ENCODE peak calls at places on chromosome 5, in eight cellular contexts. W is uterus; Q is CD4-positive, CD25-positive, alpha-beta regulatory T cell; E is suprapubic skin; L is heart right ventricle; Z is heart left ventricle; G is SJCRH30; R is CD8-positive, alpha-beta memory T cell. U is an unnamed sample. For H3K36me3 and H3K4me1, the result is how much of the 10 kb centered on the place peaks cover.

GRCh38 chr5:164501344-164501743 is 995.9 kb downstream of the MAT2B start:
- DNase-seq in E (no peak), W (no peak), G (no peak), Z (no peak), Q (no peak), L (no peak), R (no peak), U (no peak)

GRCh38 chr5:178241259-178241658 is 8.7 kb upstream of the PHYKPL start:
- DNase-seq in G (no peak), R (peak), E (no peak), Z (no peak), L (peak), Q (no peak), W (no peak), U (no peak)

GRCh38 chr5:67770431-67771025 is 445.0 kb upstream of the PIK3R1 start:
- DNase-seq in E (no peak), Z (no peak), R (no peak), L (no peak), Q (no peak), G (no peak), W (no peak), U (no peak)

GRCh38 chr5:8845316-8845715 is 700.6 kb downstream of the SEMA5A start:
- DNase-seq in L (no peak), E (no peak), R (no peak), W (no peak), G (no peak), Q (no peak), Z (no peak), U (no peak)

GRCh38 chr5:83802686-83803085 is 82.0 kb upstream of the HAPLN1 start:
- DNase-seq in E (no peak), W (no peak), L (no peak), R (no peak), G (no peak), Z (no peak), Q (no peak), U (no peak)

GRCh38 chr5:6632324-6632930 is 417 bp downstream of the NSUN2 start:
- DNase-seq in G (peak), Z (peak), W (no peak), R (no peak), L (peak), E (no peak), Q (no peak), U (no peak)

GRCh38 chr5:91556-92263 is at the start of gene PLEKHG4B:
- DNase-seq in W (no peak), G (no peak), R (no peak), L (no peak), Z (no peak), Q (no peak), E (peak), U (peak)

GRCh38 chr5:1066676-1067075 is 45.2 kb downstream of the SLC12A7 start:
- DNase-seq in R (no peak), L (no peak), E (no peak), G (no peak), Z (no peak), Q (no peak), W (no peak), U (no peak)

GRCh38 chr5:143515829-143516228 is 112.3 kb upstream of the NR3C1 start:
- DNase-seq in E (no peak), W (no peak), Z (no peak), G (no peak), R (no peak), L (peak), Q (no peak), U (no peak)

GRCh38 chr5:79133121-79133656 is 21.6 kb downstream of the BHMT start:
- DNase-seq in Q (peak), G (no peak), Z (no peak), E (no peak), W (no peak), R (no peak), L (no peak), U (no peak)

GRCh38 chr5:107464403-107464802 is 206.3 kb downstream of the EFNA5 start:
- DNase-seq in G (no peak), E (no peak), L (no peak), Q (no peak), Z (no peak), W (no peak), R (no peak), U (no peak)

GRCh38 chr5:91296691-91297143 is 86.4 kb downstream of the ARRDC3 start:
- DNase-seq in Q (no peak), W (no peak), G (no peak), R (no peak), L (peak), E (peak), Z (peak), U (no peak)

GRCh38 chr5:145855842-145856267 is 17.0 kb downstream of the GRXCR2 start:
- DNase-seq in Q (no peak), W (no peak), Z (no peak), E (no peak), L (no peak), R (no peak), G (no peak), U (no peak)

GRCh38 chr5:5363045-5363444 is 59.4 kb upstream of the ICE1 start:
- DNase-seq in Q (no peak), G (no peak), E (no peak), L (no peak), Z (no peak), W (no peak), R (no peak), U (no peak)

GRCh38 chr5:90612930-90613329 is 54.3 kb downstream of the ADGRV1 start:
- DNase-seq in E (no peak), W (no peak), L (no peak), R (no peak), Q (no peak), Z (no peak), G (no peak), U (no peak)

GRCh38 chr5:181086410-181087229 is 44.3 kb downstream of the OR2V1 start:
- DNase-seq in G (no peak), L (no peak), Q (no peak), E (no peak), R (no peak), W (no peak), Z (no peak), U (no peak)

GRCh38 chr5:138663009-138663408 is 87.8 kb upstream of the HSPA9 start:
- DNase-seq in L (no peak), R (no peak), Z (no peak), W (no peak), G (no peak), E (peak), Q (peak), U (no peak)
- H3K36me3 ChIP-seq in L (under half), R (under half), Z (under half), W (under half), G (under half), E (under half), Q (under half), U (under half)

GRCh38 chr5:111739423-111739822 is 17.6 kb downstream of the NREP start:
- DNase-seq in L (no peak), Z (no peak), G (no peak), Q (no peak), R (no peak), E (no peak), W (no peak), U (no peak)
- H3K4me1 ChIP-seq in L (half or more), Z (under half), G (under half), Q (under half), R (under half), E (under half), W (under half), U (under half)

DNA sequence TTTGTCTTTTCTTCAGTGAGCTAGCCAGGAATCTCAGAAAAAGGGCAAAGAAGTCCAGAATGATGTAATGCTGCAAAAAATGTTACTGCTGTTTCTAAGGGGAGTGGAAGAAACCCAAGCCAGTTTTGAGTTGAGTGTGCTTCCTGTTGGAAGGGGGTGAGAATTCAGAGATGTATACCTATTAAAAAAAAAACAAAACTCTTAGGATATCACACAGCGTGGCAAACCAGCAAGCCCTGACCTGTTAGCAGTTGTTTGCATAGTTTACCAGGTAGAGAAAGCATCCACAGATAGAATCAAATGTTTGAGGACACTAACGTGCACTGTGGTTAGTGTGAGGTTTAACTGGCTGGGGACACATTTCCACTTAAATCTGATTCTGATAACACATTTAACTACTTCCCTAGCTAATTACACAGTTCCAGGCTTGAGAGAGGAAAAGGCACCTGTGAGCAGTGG is 11.4 kb downstream of the BASP1 start:
- DNase-seq in W (no peak), Q (no peak), Z (no peak), E (no peak), G (no peak), L (no peak), R (no peak), U (no peak)
- H3K36me3 ChIP-seq in W (under half), Q (under half), Z (under half), E (under half), G (under half), L (under half), R (under half), U (under half)

DNA sequence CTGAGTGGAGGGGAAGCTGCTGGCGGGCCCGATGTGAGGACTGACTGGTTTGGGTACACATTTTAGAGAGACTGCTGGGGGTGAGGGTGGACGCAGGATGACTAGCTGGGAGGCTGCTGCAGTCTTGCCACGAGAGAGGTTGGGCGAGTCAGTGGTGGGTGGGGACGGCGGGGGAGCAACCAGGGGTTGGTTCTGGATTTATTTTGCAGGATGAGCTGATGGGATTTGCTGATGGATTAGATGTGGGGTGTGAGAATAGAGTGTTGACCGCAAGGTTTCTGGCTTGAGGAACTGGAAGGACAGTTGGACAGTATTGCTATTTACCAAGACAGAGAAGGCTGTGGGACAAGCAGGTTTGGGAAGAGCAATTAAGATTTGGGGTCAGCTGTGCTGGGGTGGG is 5.8 kb upstream of the NDST1 start:
- DNase-seq in G (no peak), E (no peak), Q (no peak), W (no peak), L (no peak), Z (no peak), R (no peak), U (no peak)
- H3K4me1 ChIP-seq in G (under half), E (half or more), Q (under half), W (under half), L (half or more), Z (half or more), R (under half), U (under half)

DNA sequence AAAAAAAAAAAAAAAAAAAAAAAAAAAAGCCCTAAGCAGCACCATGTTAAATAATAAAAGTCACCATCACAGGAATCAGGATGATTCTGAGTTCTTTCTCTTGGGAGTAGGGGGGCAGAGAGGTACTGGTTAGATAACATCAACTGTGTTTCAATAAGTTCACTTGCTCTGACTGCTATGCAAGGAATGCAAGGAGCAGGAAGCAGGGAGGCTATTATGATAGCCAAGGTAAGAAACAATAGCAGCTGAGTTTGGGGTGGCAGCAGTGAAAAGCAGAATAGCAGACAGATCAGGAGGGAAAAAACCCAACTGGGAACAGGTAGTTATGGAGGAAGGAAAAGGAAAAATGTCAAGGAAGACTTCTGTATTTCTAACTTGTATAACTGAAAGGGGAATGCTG is 8.2 kb downstream of the CEP120 start:
- DNase-seq in W (no peak), Q (no peak), R (no peak), E (no peak), Z (no peak), L (no peak), G (no peak), U (no peak)
- H3K36me3 ChIP-seq in W (under half), Q (half or more), R (under half), E (under half), Z (half or more), L (under half), G (under half), U (under half)

DNA sequence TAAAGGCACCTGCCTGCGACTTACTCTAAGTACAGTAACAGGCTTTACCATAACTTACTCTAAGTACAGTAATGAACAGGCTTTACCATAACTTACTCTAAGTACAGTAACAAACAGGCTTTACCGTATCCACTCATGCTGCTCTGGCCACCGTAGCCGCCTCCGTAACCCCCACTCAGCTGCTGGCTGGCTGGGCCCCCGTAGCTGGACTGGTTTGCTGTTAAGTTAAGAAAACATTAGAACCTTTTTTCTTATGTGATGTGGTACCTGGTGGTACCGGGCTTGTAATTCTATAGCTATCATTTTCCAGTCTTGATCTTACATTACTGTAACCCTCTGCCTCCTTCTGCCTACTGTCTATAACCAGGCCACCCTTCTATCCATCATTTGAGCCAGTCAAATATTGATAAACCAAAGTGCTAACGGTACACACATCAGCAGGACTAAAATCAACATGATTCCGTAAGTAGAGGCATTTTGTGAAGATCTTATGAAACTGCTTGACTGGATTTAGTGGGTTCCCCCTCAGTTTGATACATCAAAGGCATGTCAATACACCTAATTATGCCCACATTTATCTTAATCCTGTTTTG is 7.4 kb downstream of the HNRNPH1 start:
- DNase-seq in E (peak), Q (no peak), L (no peak), W (no peak), R (no peak), G (no peak), Z (no peak), U (no peak)
- H3K4me1 ChIP-seq in E (half or more), Q (under half), L (half or more), W (under half), R (half or more), G (under half), Z (under half), U (under half)

DNA sequence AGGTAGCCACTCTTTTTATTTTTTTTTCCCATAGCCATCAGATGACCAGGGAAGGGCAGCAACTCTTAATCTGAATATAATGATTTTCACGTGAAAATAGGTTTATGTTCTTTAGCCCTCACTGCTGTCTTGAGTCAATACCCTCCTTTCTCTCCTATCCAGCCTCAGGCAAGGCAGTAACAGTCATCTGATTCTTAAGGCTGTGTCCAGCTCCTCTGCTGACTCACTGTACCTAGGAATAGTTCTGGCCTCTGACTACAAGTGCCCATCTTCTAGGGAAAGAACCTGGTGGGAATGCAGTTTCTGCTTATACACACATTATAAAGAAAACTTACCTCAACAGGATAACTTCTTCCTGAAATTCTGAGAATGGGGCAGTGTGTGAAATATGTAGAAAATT is 30.7 kb downstream of the DHX29 start:
- DNase-seq in R (no peak), G (no peak), Z (no peak), W (no peak), L (no peak), Q (no peak), E (no peak), U (no peak)
- H3K36me3 ChIP-seq in R (under half), G (half or more), Z (half or more), W (under half), L (half or more), Q (half or more), E (half or more), U (under half)

DNA sequence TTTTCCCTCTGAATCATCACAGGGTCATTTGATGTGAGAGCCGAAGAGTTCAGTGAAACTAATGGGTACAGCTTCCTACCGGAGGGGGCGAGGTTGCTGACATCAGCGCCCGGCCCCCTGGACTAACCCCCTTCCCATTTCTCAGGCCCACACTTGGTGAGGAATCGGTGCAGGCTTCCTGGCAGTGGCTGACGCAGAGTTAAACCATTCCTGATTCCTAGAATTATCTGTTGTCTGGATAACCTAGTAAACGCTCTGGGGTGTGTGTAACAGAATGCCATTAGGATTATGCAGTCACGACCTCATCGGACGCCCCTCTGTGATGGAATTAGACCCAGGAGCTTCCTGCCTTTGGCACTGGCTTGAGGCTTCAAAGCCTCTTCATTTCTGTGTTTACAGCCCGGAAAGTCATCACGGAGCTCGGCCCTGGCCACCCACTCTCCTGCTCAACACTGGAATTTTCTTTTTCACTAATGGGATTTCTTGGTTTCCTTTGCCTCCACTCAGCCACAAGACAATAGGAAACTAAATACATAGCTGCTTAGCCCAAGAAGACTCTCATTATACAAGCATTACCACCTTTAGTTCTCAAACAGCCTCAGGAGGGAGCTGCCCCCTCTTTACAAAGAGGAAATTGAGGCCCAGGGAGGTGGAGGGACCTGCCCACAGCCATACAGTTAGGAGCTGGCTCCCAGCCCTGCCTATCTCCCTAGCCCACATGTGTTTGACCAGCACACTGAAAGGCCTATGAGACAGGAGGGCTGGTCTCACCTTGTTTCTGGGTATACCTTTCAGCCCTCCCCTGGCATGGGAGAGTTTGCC is 61.3 kb upstream of the RPL26L1 start:
- DNase-seq in R (no peak), L (peak), E (no peak), Q (no peak), W (no peak), G (peak), Z (peak), U (no peak)
- H3K4me1 ChIP-seq in R (under half), L (half or more), E (half or more), Q (under half), W (under half), G (under half), Z (under half), U (under half)